ENCODE peak calls at places on chromosome 7, in four cellular contexts. V is astrocyte; A is GM12865; R is CD8-positive, alpha-beta T cell. E is an unnamed sample.

GRCh38 chr7:41916450-41916927 is 213.6 kb upstream of the INHBA start:
- DNase-seq in V (peak), A (no peak), R (no peak), E (no peak)

GRCh38 chr7:29606830-29607229 is 43.2 kb downstream of the PRR15 start:
- DNase-seq in V (no peak), A (no peak), R (no peak), E (no peak)

GRCh38 chr7:17402628-17403278 is 104.3 kb downstream of the AHR start:
- DNase-seq in V (no peak), A (peak), R (no peak), E (no peak)

GRCh38 chr7:35035511-35035921 is 1.8 kb downstream of the DPY19L1 start:
- DNase-seq in V (peak), A (peak), R (no peak), E (no peak)

GRCh38 chr7:137590071-137590470 is 246.5 kb upstream of the PTN start:
- DNase-seq in V (no peak), A (no peak), R (no peak), E (no peak)

GRCh38 chr7:158725506-158725800 is 20.8 kb upstream of the NCAPG2 start:
- DNase-seq in V (no peak), A (no peak), R (no peak), E (no peak)

GRCh38 chr7:50661345-50662058 is 96.3 kb upstream of the DDC start:
- DNase-seq in V (no peak), A (peak), R (no peak), E (no peak)

GRCh38 chr7:157612664-157613561 is 276.1 kb downstream of the DNAJB6 start:
- DNase-seq in V (no peak), A (no peak), R (peak), E (no peak)

GRCh38 chr7:77497079-77497478 is 40.0 kb upstream of the PTPN12 start:
- DNase-seq in V (no peak), A (no peak), R (no peak), E (no peak)

GRCh38 chr7:794207-794606 is 38.1 kb upstream of the SUN1 start:
- DNase-seq in V (no peak), A (no peak), R (no peak), E (no peak)

GRCh38 chr7:127353897-127354296 is 38.6 kb downstream of the ZNF800 start:
- DNase-seq in V (no peak), A (no peak), R (no peak), E (no peak)

GRCh38 chr7:754531-755420 is 27.7 kb upstream of the PRKAR1B start:
- DNase-seq in V (no peak), A (no peak), R (no peak), E (no peak)

GRCh38 chr7:150686030-150686626 is 622 bp downstream of the GIMAP2 start:
- DNase-seq in V (no peak), A (peak), R (no peak), E (no peak)

GRCh38 chr7:11203688-11204087 is 230.0 kb downstream of the PHF14 start:
- DNase-seq in V (no peak), A (no peak), R (no peak), E (no peak)

GRCh38 chr7:123054357-123055133 is 59.0 kb upstream of the TAS2R16 start:
- DNase-seq in V (no peak), A (peak), R (no peak), E (no peak)

GRCh38 chr7:156456503-156457115 is 184.0 kb upstream of the RNF32 start:
- DNase-seq in V (no peak), A (no peak), R (no peak), E (no peak)

GRCh38 chr7:73739387-73739767 is 775 bp upstream of the ABHD11 start:
- DNase-seq in V (no peak), A (no peak), R (no peak), E (no peak)

GRCh38 chr7:149662591-149663095 is 110.7 kb downstream of the ZNF467 start:
- DNase-seq in V (no peak), A (peak), R (peak), E (peak)

GRCh38 chr7:916291-916941 is 38.1 kb downstream of the ADAP1 start:
- DNase-seq in V (no peak), A (no peak), R (no peak), E (no peak)

GRCh38 chr7:143958781-143959180 is 4.1 kb downstream of the OR2F1 start:
- DNase-seq in V (no peak), A (no peak), R (no peak), E (no peak)

GRCh38 chr7:157442456-157442855 is 105.7 kb downstream of the DNAJB6 start:
- DNase-seq in V (no peak), A (no peak), R (no peak), E (no peak)

GRCh38 chr7:37732253-37732652 is 48.7 kb downstream of the GPR141 start:
- DNase-seq in V (no peak), A (peak), R (no peak), E (peak)

GRCh38 chr7:108071551-108071950 is 58.6 kb downstream of the LAMB4 start:
- DNase-seq in V (no peak), A (no peak), R (no peak), E (no peak)

GRCh38 chr7:153061913-153062528 is 302.5 kb downstream of the ACTR3B start:
- DNase-seq in V (no peak), A (no peak), R (no peak), E (peak)

GRCh38 chr7:149624006-149624405 is 126.4 kb upstream of the ZNF746 start:
- DNase-seq in V (no peak), A (peak), R (no peak), E (no peak)

GRCh38 chr7:29156798-29157461 is 10.6 kb upstream of the CPVL start:
- DNase-seq in V (no peak), A (no peak), R (no peak), E (no peak)

GRCh38 chr7:6171532-6172330 is 100.7 kb downstream of the CYTH3 start:
- DNase-seq in V (no peak), A (no peak), R (no peak), E (no peak)

GRCh38 chr7:6536899-6537298 is 14.4 kb downstream of the GRID2IP start:
- DNase-seq in V (no peak), A (no peak), R (no peak), E (peak)

GRCh38 chr7:76234931-76235441 is 33.3 kb downstream of the SRRM3 start:
- DNase-seq in V (peak), A (peak), R (peak), E (peak)

GRCh38 chr7:1900847-1901246 is 230.8 kb downstream of the ELFN1 start:
- DNase-seq in V (no peak), A (no peak), R (no peak), E (no peak)

GRCh38 chr7:44381494-44382220 is 56.3 kb upstream of the CAMK2B start:
- DNase-seq in V (no peak), A (no peak), R (no peak), E (no peak)

GRCh38 chr7:19455508-19456132 is 253.2 kb downstream of the POLR1F start:
- DNase-seq in V (no peak), A (no peak), R (no peak), E (no peak)

GRCh38 chr7:138657854-138658386 is 43.2 kb downstream of the SVOPL start:
- DNase-seq in V (no peak), A (no peak), R (no peak), E (no peak)

GRCh38 chr7:148286150-148286549 is 304.4 kb upstream of the C7orf33 start:
- DNase-seq in V (no peak), A (no peak), R (no peak), E (no peak)

GRCh38 chr7:68715907-68716306 is 882.4 kb upstream of the AUTS2 start:
- DNase-seq in V (no peak), A (no peak), R (no peak), E (no peak)

GRCh38 chr7:24729365-24730017 is 27.8 kb downstream of the GSDME start:
- DNase-seq in V (no peak), A (no peak), R (no peak), E (no peak)

GRCh38 chr7:94375167-94375566 is 19.5 kb upstream of the COL1A2 start:
- DNase-seq in V (peak), A (no peak), R (no peak), E (no peak)

DNA sequence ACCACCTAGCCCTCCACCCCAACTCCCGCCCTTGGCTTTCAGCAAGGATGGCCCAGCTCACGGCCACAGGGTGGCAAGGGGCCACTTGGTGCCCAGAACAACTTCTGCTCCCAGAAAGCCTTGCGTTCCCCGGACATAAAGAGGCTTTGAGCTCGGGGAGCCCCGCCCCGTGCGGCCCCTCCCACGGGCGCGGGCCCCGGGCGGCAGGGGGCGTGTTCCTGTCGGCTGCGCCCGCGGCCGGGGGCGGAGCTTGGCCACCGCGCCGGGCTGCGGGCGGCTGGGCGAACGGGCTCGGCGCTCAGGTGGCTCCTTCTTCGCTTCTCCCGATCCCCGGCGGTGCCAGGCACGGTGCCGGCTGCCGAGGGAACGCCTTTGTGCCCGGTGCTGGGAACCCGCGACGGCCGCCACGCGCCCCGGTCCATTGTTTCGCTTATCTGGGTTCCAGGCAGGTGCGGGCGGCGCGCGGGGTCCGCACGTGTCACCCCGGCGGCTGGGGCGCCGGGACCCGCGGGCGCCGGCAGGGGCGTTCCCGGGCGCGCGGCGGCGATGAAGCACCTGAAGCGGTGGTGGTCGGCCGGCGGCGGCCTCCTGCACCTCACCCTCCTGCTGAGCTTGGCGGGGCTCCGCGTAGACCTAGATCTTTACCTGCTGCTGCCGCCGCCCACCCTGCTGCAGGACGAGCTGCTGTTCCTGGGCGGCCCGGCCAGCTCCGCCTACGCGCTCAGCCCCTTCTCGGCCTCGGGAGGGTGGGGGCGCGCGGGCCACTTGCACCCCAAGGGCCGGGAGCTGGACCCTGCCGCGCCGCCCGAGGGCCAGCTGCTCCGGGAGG is at the start of gene NFE2L3:
- DNase-seq in V (peak), A (peak), R (peak), E (peak)
- TF ChIP-seq CTCF in V (no peak), A (peak), R (no peak), E (peak)

GRCh38 chr7:26843696-26844095 is 20.7 kb downstream of the SKAP2 start:
- DNase-seq in V (no peak), A (no peak), R (no peak), E (no peak)
- TF ChIP-seq CTCF in V (no peak), A (no peak), R (no peak), E (no peak)

DNA sequence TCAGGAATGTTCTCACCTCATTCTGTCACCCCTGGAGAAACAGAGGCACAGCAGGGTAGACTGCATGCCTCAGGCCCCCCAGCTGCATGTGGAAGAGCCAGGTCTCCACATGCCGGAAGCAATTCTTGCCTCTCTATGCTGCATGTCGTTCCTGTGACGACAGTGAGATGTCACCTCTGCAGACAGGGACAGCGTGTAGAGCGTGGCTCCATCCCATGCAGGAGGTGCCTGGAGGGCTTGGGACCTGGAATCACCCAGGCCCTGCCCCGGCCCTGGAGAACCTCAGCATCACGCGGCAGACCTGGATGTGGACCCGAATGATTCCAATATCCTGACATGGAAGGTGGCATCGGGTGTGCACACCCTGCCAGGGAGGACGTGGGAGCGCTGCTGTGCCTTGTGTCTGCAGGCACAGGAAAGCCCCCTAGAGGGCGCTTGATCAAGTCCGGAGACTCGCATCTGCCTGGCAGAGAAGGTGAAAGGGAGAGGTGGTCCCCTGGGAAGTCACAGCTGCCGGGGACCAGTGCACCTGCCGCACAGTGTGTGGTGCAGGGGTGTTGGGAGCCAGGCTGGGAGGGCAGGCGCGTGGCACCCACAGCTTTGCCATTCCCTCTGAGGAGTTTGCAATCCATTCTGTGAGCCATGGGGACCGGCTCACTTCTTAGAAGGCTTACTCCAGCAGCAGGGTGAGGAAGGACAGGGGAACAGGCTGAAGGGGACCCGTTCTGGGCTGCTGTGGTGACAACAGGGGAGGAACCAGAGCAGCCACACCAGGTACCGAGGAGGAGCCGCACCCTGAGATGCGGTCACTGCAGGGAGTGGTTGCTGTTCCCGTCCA is 45.3 kb upstream of the EN2 start:
- DNase-seq in V (no peak), A (peak), R (no peak), E (peak)
- TF ChIP-seq CTCF in V (no peak), A (peak), R (peak), E (peak)

GRCh38 chr7:115638853-115639252 is 391.7 kb downstream of the TFEC start:
- DNase-seq in V (no peak), A (no peak), R (no peak), E (no peak)
- TF ChIP-seq CTCF in V (no peak), A (no peak), R (no peak), E (no peak)

DNA sequence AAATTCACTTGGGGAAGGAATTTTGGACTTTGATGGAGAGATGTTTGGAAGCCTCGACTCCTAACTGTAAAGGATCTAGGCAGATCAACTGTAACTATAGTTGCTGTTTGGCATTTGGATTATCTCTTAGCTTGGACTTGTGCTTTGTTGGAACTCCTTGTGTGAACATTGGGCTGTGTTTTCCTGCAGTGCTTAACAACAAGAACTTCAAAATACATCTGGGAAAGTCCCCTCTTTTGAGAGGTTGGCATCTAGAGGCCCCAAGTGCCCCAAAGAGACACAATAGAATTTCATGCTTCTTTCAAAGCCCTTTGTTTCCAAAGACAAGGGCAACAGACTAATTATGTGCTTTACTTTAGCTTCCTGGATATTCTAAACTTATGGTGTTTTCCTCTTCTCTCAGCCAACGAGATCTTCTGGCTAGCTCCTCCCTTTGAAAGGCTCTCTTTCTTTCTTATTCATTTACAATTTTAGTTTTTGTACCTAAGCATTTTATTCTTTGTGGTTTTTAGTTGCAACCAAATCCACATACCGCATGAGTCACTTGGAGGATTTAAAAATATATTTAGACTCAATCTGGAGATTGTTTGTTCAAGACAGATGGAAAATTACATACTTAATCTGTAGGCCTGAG is 11.6 kb downstream of the ABCA13 start:
- DNase-seq in V (peak), A (no peak), R (no peak), E (no peak)
- TF ChIP-seq CTCF in V (no peak), A (no peak), R (no peak), E (no peak)

DNA sequence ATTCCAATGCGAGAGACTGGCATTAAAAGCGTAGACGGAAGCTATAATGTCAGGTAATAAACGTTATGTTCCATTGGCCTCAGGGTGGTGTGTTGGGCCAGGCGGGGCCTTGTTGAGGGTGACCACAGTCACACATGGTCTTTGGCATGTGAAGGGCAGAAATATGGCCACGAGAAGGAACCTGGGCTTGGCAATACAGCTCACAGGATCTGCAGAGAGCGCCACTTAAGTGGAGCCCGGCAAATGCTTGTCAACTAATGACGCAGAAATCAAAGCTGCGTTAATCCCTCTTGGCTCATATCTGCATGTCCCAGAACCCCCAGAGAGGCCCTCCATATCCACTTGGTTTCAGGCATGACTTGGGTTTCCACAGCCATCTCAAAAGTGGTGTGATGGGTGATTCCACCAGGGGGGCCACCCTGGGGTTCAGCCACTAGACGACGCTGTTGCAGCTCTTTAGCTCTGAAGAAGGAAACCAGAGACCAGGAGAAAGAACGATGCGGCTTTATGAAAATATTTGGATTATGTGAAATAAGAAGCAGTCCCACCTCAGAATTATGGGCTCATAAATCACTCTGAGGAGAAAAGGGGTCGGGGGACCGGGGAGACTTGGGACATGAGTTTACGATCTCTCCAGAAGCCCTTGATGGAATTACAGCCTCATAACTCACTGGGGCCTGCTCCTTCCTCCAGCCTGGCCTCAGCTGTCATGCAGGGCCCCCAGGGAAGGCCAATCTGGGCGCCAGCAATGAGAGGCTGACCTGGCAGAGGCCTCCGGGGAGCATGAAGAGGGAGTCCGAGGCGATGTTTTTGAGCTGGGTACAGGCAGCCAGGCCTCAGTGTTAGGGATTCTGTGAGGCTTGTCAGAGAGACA is 462.5 kb downstream of the PLXNA4 start:
- DNase-seq in V (no peak), A (no peak), R (no peak), E (no peak)
- TF ChIP-seq CTCF in V (no peak), A (peak), R (no peak), E (no peak)

DNA sequence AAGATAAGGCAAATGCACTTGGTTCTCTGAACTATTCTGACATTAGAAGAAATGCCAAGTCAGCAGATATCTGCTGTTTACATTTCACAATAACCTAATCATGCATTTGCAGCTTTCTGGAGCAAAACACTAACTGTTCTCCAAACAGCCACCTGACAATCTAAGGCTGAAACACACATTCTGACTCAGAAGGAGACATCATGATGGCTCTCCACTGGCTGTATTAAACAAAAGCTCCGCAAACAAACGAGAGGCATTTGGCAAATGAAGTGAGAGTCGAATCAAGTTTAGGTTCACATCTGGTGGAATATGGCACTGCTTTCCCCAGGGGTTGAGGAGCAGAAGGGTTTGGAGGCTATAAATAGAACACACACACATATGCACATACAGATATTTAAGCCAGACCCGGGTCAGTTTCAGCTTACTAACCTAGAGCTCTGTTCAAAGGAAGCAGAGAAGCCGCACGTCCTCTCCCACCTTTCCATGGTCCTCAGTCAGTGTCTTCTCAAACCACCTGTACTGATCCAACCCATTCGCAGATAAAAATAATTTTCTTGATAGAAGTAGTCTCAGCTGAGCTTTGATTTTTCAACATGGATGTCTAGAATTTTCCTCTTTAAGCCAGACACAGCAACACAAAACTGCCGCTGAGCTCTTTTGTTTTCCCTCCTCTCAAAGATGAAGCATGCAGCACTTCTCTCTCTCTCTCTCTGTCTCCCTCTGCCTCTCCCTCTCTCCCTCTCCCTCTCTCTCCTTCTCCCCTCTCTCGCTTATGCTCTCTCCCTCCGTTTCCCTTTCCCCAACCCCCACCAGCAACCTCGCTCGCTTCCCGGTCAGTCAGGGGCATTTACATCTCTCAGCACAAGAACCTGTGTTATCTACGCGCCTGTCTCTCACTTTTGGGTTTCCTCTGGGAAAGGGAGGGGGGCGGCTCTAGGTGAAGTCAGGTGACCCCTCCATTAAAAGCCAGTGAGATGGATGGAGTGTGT is 682.8 kb downstream of the MAGI2 start:
- DNase-seq in V (peak), A (peak), R (no peak), E (no peak)
- TF ChIP-seq CTCF in V (no peak), A (no peak), R (no peak), E (no peak)

E was measured in neural crest cell.